ENCODE peak calls at places on chromosome 3, in four cellular contexts. One of them, this sample, is unnamed.

GRCh38 chr3:111128884-111129283 is 57.3 kb downstream of the NECTIN3 start:
- DNase-seq in WTC11: no peak
- DNase-seq in HepG2: no peak
- DNase-seq in GM12878: no peak
- DNase-seq in this sample: no peak

GRCh38 chr3:161420746-161421145 is 49.4 kb upstream of the SPTSSB start:
- DNase-seq in WTC11: peak
- DNase-seq in HepG2: peak
- DNase-seq in GM12878: no peak
- DNase-seq in this sample: no peak

GRCh38 chr3:142975316-142975995 is 12.0 kb upstream of the PAQR9 start:
- DNase-seq in GM12878: no peak
- DNase-seq in WTC11: no peak
- DNase-seq in HepG2: no peak
- DNase-seq in this sample: no peak

GRCh38 chr3:125433611-125434041 is 58.5 kb upstream of the ZNF148 start:
- DNase-seq in GM12878: no peak
- DNase-seq in HepG2: no peak
- DNase-seq in WTC11: no peak
- DNase-seq in this sample: peak

GRCh38 chr3:97815149-97815917 is 6.5 kb upstream of the CRYBG3 start:
- DNase-seq in WTC11: no peak
- DNase-seq in HepG2: no peak
- DNase-seq in GM12878: no peak
- DNase-seq in this sample: no peak

GRCh38 chr3:187983484-187984124 is 170.4 kb upstream of the LPP start:
- DNase-seq in WTC11: no peak
- DNase-seq in GM12878: no peak
- DNase-seq in HepG2: peak
- DNase-seq in this sample: no peak

GRCh38 chr3:197599089-197599765 is 43.5 kb upstream of the BDH1 start:
- DNase-seq in HepG2: peak
- DNase-seq in WTC11: peak
- DNase-seq in GM12878: peak
- DNase-seq in this sample: peak

GRCh38 chr3:59451041-59451763 is 401.4 kb upstream of the CFAP20DC start:
- DNase-seq in GM12878: peak
- DNase-seq in HepG2: no peak
- DNase-seq in WTC11: no peak
- DNase-seq in this sample: no peak

GRCh38 chr3:30435950-30436349 is 170.5 kb upstream of the TGFBR2 start:
- DNase-seq in GM12878: no peak
- DNase-seq in WTC11: no peak
- DNase-seq in HepG2: no peak
- DNase-seq in this sample: no peak

GRCh38 chr3:172329070-172329469 is 119.2 kb downstream of the GHSR start:
- DNase-seq in HepG2: no peak
- DNase-seq in GM12878: no peak
- DNase-seq in WTC11: no peak
- DNase-seq in this sample: no peak

GRCh38 chr3:12187448-12188327 is 29.0 kb upstream of the TIMP4 start:
- DNase-seq in WTC11: no peak
- DNase-seq in HepG2: no peak
- DNase-seq in GM12878: peak
- DNase-seq in this sample: no peak

GRCh38 chr3:158168996-158169573 is 59.2 kb downstream of the RSRC1 start:
- DNase-seq in HepG2: no peak
- DNase-seq in WTC11: no peak
- DNase-seq in GM12878: no peak
- DNase-seq in this sample: no peak

GRCh38 chr3:190084983-190085382 is 35.7 kb downstream of the P3H2 start:
- DNase-seq in HepG2: no peak
- DNase-seq in WTC11: no peak
- DNase-seq in GM12878: no peak
- DNase-seq in this sample: no peak

GRCh38 chr3:188400494-188401243 is 246.7 kb downstream of the LPP start:
- DNase-seq in HepG2: no peak
- DNase-seq in GM12878: peak
- DNase-seq in WTC11: no peak
- DNase-seq in this sample: no peak

GRCh38 chr3:34837848-34838741 is 801.2 kb upstream of the ARPP21 start:
- DNase-seq in GM12878: no peak
- DNase-seq in WTC11: no peak
- DNase-seq in HepG2: no peak
- DNase-seq in this sample: no peak

GRCh38 chr3:46110701-46111493 is 83.6 kb upstream of the XCR1 start:
- DNase-seq in GM12878: peak
- DNase-seq in WTC11: no peak
- DNase-seq in HepG2: no peak
- DNase-seq in this sample: no peak

GRCh38 chr3:154778057-154778456 is 302.1 kb upstream of the MME start:
- DNase-seq in WTC11: no peak
- DNase-seq in HepG2: no peak
- DNase-seq in GM12878: no peak
- DNase-seq in this sample: no peak

GRCh38 chr3:183252973-183253363 is at the start of gene B3GNT5:
- DNase-seq in GM12878: no peak
- DNase-seq in WTC11: peak
- DNase-seq in HepG2: no peak
- DNase-seq in this sample: peak

GRCh38 chr3:30141178-30141581 is 465.2 kb upstream of the TGFBR2 start:
- DNase-seq in GM12878: no peak
- DNase-seq in HepG2: no peak
- DNase-seq in WTC11: no peak
- DNase-seq in this sample: no peak

GRCh38 chr3:170907519-170908234 is 760 bp downstream of the EIF5A2 start:
- DNase-seq in WTC11: no peak
- DNase-seq in HepG2: peak
- DNase-seq in GM12878: no peak
- DNase-seq in this sample: peak

GRCh38 chr3:183527421-183527979 is 28.0 kb downstream of the KLHL6 start:
- DNase-seq in HepG2: no peak
- DNase-seq in WTC11: no peak
- DNase-seq in GM12878: peak
- DNase-seq in this sample: no peak

GRCh38 chr3:106635271-106635670 is 742.0 kb upstream of the CCDC54 start:
- DNase-seq in WTC11: no peak
- DNase-seq in HepG2: no peak
- DNase-seq in GM12878: no peak
- DNase-seq in this sample: no peak

GRCh38 chr3:127324913-127325629 is 37.2 kb upstream of the PRR20G start:
- DNase-seq in HepG2: no peak
- DNase-seq in WTC11: no peak
- DNase-seq in GM12878: no peak
- DNase-seq in this sample: no peak

GRCh38 chr3:172153335-172153861 is 114.0 kb downstream of the FNDC3B start:
- DNase-seq in WTC11: no peak
- DNase-seq in GM12878: no peak
- DNase-seq in HepG2: no peak
- DNase-seq in this sample: no peak

GRCh38 chr3:57583544-57583943 is 13.6 kb downstream of the ARF4 start:
- DNase-seq in WTC11: no peak
- DNase-seq in GM12878: no peak
- DNase-seq in HepG2: no peak
- DNase-seq in this sample: no peak

GRCh38 chr3:179717219-179717618 is 64.4 kb downstream of the USP13 start:
- DNase-seq in GM12878: no peak
- DNase-seq in WTC11: no peak
- DNase-seq in HepG2: no peak
- DNase-seq in this sample: no peak

GRCh38 chr3:9994086-9994844 is 7.6 kb upstream of the EMC3 start:
- DNase-seq in HepG2: no peak
- DNase-seq in GM12878: no peak
- DNase-seq in WTC11: no peak
- DNase-seq in this sample: no peak

GRCh38 chr3:117964814-117965213 is 1069.8 kb downstream of the IGSF11 start:
- DNase-seq in WTC11: no peak
- DNase-seq in HepG2: no peak
- DNase-seq in GM12878: no peak
- DNase-seq in this sample: no peak

GRCh38 chr3:184259878-184260570 is 1.3 kb downstream of the CAMK2N2 start:
- DNase-seq in HepG2: no peak
- DNase-seq in WTC11: peak
- DNase-seq in GM12878: no peak
- DNase-seq in this sample: peak

GRCh38 chr3:160869825-160870224 is 113.8 kb downstream of the PPM1L start:
- DNase-seq in WTC11: no peak
- DNase-seq in GM12878: no peak
- DNase-seq in HepG2: no peak
- DNase-seq in this sample: no peak

GRCh38 chr3:114428173-114428606 is 134.4 kb downstream of the TIGIT start:
- DNase-seq in HepG2: no peak
- DNase-seq in GM12878: no peak
- DNase-seq in WTC11: no peak
- DNase-seq in this sample: no peak

GRCh38 chr3:57974796-57975388 is 33.3 kb upstream of the FLNB start:
- DNase-seq in HepG2: peak
- DNase-seq in WTC11: no peak
- DNase-seq in GM12878: no peak
- DNase-seq in this sample: peak

GRCh38 chr3:181844227-181844626 is 132.5 kb downstream of the SOX2 start:
- DNase-seq in GM12878: no peak
- DNase-seq in HepG2: no peak
- DNase-seq in WTC11: no peak
- DNase-seq in this sample: no peak

GRCh38 chr3:125240496-125240895 is 27.9 kb upstream of the SLC12A8 start:
- DNase-seq in HepG2: no peak
- DNase-seq in GM12878: no peak
- DNase-seq in WTC11: no peak
- DNase-seq in this sample: no peak

GRCh38 chr3:146895026-146895749 is 290.0 kb upstream of the PLSCR5 start:
- DNase-seq in HepG2: no peak
- DNase-seq in WTC11: no peak
- DNase-seq in GM12878: no peak
- DNase-seq in this sample: no peak

GRCh38 chr3:114464548-114464947 is 170.7 kb downstream of the TIGIT start:
- DNase-seq in WTC11: no peak
- DNase-seq in HepG2: no peak
- DNase-seq in GM12878: peak
- DNase-seq in this sample: no peak

GRCh38 chr3:184354121-184354728 is 7.2 kb downstream of the CLCN2 start:
- DNase-seq in WTC11: peak
- DNase-seq in HepG2: peak
- DNase-seq in GM12878: no peak
- DNase-seq in this sample: peak

GRCh38 chr3:31613654-31614053 is 80.9 kb downstream of the STT3B start:
- DNase-seq in GM12878: no peak
- DNase-seq in HepG2: no peak
- DNase-seq in WTC11: no peak
- DNase-seq in this sample: no peak

GRCh38 chr3:132205609-132206008 is 111.6 kb upstream of the ACP3 start:
- DNase-seq in GM12878: no peak
- DNase-seq in HepG2: no peak
- DNase-seq in WTC11: no peak
- DNase-seq in this sample: no peak

GRCh38 chr3:139846729-139847128 is 88.3 kb upstream of the CLSTN2 start:
- DNase-seq in HepG2: no peak
- DNase-seq in GM12878: no peak
- DNase-seq in WTC11: no peak
- DNase-seq in this sample: no peak
- TF ChIP-seq CREM in HepG2: no peak
- TF ChIP-seq CREM in GM12878: no peak
- TF ChIP-seq CREM in WTC11: no peak
- TF ChIP-seq CREM in this sample: no peak

GRCh38 chr3:17320266-17320665 is 422.2 kb downstream of the TBC1D5 start:
- DNase-seq in WTC11: no peak
- DNase-seq in HepG2: no peak
- DNase-seq in GM12878: no peak
- DNase-seq in this sample: no peak

DNA sequence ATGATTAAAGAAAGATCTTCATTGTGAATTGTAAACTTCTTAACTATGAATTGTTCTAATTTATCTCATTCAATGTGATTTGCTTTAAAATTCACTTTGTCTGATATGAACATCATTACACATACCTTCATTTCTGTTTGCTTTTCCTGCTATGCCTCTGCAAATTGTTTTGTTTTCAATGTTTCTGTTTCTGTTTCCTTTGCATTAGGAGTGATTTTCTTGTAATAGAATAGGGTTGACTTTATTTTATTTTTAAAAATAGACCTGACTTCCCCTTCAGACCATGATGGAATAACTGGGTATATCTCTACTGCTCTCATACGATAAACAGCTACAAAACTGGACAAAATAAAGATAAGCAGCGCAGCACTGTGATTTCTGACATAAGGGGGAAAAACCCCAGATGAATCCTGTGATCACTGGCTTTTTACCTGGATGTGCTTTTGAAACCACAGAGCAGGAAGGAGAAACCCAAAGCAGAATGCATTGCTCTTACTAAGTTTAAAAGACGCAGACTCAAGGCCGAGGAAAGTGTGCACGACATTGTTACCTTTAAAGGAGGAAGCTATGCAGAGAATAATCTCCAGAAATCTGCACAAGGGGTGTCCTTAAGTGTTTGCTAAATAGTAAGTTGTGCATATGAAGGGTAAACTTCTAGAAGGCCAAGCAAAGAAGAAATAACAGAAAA is 420.2 kb downstream of the TBC1D5 start:
- DNase-seq in GM12878: no peak
- DNase-seq in WTC11: no peak
- DNase-seq in HepG2: no peak
- DNase-seq in this sample: no peak
- TF ChIP-seq CREM in GM12878: no peak
- TF ChIP-seq CREM in WTC11: no peak
- TF ChIP-seq CREM in HepG2: no peak
- TF ChIP-seq CREM in this sample: no peak

GRCh38 chr3:11185564-11186317 is 31.4 kb downstream of the HRH1 start:
- DNase-seq in WTC11: no peak
- DNase-seq in GM12878: no peak
- DNase-seq in HepG2: no peak
- DNase-seq in this sample: no peak
- TF ChIP-seq CREM in WTC11: no peak
- TF ChIP-seq CREM in GM12878: no peak
- TF ChIP-seq CREM in HepG2: no peak
- TF ChIP-seq CREM in this sample: no peak

GRCh38 chr3:96706517-96706916 is 107.9 kb upstream of the EPHA6 start:
- DNase-seq in HepG2: no peak
- DNase-seq in GM12878: no peak
- DNase-seq in WTC11: no peak
- DNase-seq in this sample: no peak
- TF ChIP-seq CREM in HepG2: no peak
- TF ChIP-seq CREM in GM12878: no peak
- TF ChIP-seq CREM in WTC11: no peak
- TF ChIP-seq CREM in this sample: no peak

GRCh38 chr3:23669541-23670255 is 136.1 kb upstream of the UBE2E1 start:
- DNase-seq in HepG2: no peak
- DNase-seq in WTC11: no peak
- DNase-seq in GM12878: no peak
- DNase-seq in this sample: no peak
- TF ChIP-seq CREM in HepG2: no peak
- TF ChIP-seq CREM in WTC11: no peak
- TF ChIP-seq CREM in GM12878: no peak
- TF ChIP-seq CREM in this sample: no peak

This sample was measured in K562.